ENCODE peak calls at places on chromosome 10, in eight cellular contexts. One of them, this sample, is unnamed.
A peak's percentile ranks its signal among the peaks of the same experiment; 100 is the strongest.

GRCh38 chr10:87861953-87862643 is 1.2 kb downstream of the KLLN start:
- DNase-seq in HS-5: peak; percentile 92
- DNase-seq in left cardiac atrium: peak; percentile 97
- DNase-seq in nucleus accumbens: peak; percentile 91
- DNase-seq in iPS-NIHi11: peak; percentile 93
- DNase-seq in posterior vena cava: peak; percentile 99
- DNase-seq in GM03348: peak; percentile 94
- DNase-seq in activated T-helper 2 cell treated with anti-CD3 and anti-CD28 coated beads, Interferon-gamma antibody, Interleukin-2, Interleukin-4, amounts not matched to agents 10 μg/mL and 5 μg/mL and 100 μg/mL, durations not matched to agents 14 hours and 24 hours and 36 hours: peak; percentile 93
- DNase-seq in this sample: peak; percentile 98

GRCh38 chr10:104327745-104328635 is 10.3 kb downstream of the ITPRIP start:
- DNase-seq in HS-5: peak; percentile 68
- DNase-seq in left cardiac atrium: peak; percentile 71
- DNase-seq in nucleus accumbens: no peak
- DNase-seq in iPS-NIHi11: peak; percentile 49
- DNase-seq in posterior vena cava: no peak
- DNase-seq in GM03348: peak; percentile 77
- DNase-seq in activated T-helper 2 cell treated with anti-CD3 and anti-CD28 coated beads, Interferon-gamma antibody, Interleukin-2, Interleukin-4, amounts not matched to agents 10 μg/mL and 5 μg/mL and 100 μg/mL, durations not matched to agents 14 hours and 24 hours and 36 hours: no peak
- DNase-seq in this sample: peak; percentile 35

GRCh38 chr10:128307819-128308218 is 181.6 kb upstream of the MKI67 start:
- DNase-seq in HS-5: no peak
- DNase-seq in left cardiac atrium: no peak
- DNase-seq in nucleus accumbens: no peak
- DNase-seq in iPS-NIHi11: no peak
- DNase-seq in posterior vena cava: no peak
- DNase-seq in GM03348: no peak
- DNase-seq in activated T-helper 2 cell treated with anti-CD3 and anti-CD28 coated beads, Interferon-gamma antibody, Interleukin-2, Interleukin-4, amounts not matched to agents 10 μg/mL and 5 μg/mL and 100 μg/mL, durations not matched to agents 14 hours and 24 hours and 36 hours: no peak
- DNase-seq in this sample: no peak

GRCh38 chr10:75972494-75973276 is 541.3 kb downstream of the LRMDA start:
- DNase-seq in HS-5: no peak
- DNase-seq in left cardiac atrium: no peak
- DNase-seq in nucleus accumbens: no peak
- DNase-seq in iPS-NIHi11: no peak
- DNase-seq in posterior vena cava: no peak
- DNase-seq in GM03348: no peak
- DNase-seq in activated T-helper 2 cell treated with anti-CD3 and anti-CD28 coated beads, Interferon-gamma antibody, Interleukin-2, Interleukin-4, amounts not matched to agents 10 μg/mL and 5 μg/mL and 100 μg/mL, durations not matched to agents 14 hours and 24 hours and 36 hours: no peak
- DNase-seq in this sample: no peak

GRCh38 chr10:103669243-103669929 is 175.9 kb downstream of the NEURL1 start:
- DNase-seq in HS-5: no peak
- DNase-seq in left cardiac atrium: no peak
- DNase-seq in nucleus accumbens: no peak
- DNase-seq in iPS-NIHi11: no peak
- DNase-seq in posterior vena cava: no peak
- DNase-seq in GM03348: no peak
- DNase-seq in activated T-helper 2 cell treated with anti-CD3 and anti-CD28 coated beads, Interferon-gamma antibody, Interleukin-2, Interleukin-4, amounts not matched to agents 10 μg/mL and 5 μg/mL and 100 μg/mL, durations not matched to agents 14 hours and 24 hours and 36 hours: no peak
- DNase-seq in this sample: no peak

GRCh38 chr10:80502621-80503583 is 34.8 kb upstream of the SH2D4B start:
- DNase-seq in HS-5: no peak
- DNase-seq in left cardiac atrium: no peak
- DNase-seq in nucleus accumbens: no peak
- DNase-seq in iPS-NIHi11: no peak
- DNase-seq in posterior vena cava: no peak
- DNase-seq in GM03348: no peak
- DNase-seq in activated T-helper 2 cell treated with anti-CD3 and anti-CD28 coated beads, Interferon-gamma antibody, Interleukin-2, Interleukin-4, amounts not matched to agents 10 μg/mL and 5 μg/mL and 100 μg/mL, durations not matched to agents 14 hours and 24 hours and 36 hours: no peak
- DNase-seq in this sample: no peak

GRCh38 chr10:109405338-109405737 is 518.0 kb downstream of the XPNPEP1 start:
- DNase-seq in HS-5: no peak
- DNase-seq in left cardiac atrium: no peak
- DNase-seq in nucleus accumbens: no peak
- DNase-seq in iPS-NIHi11: no peak
- DNase-seq in posterior vena cava: no peak
- DNase-seq in GM03348: no peak
- DNase-seq in activated T-helper 2 cell treated with anti-CD3 and anti-CD28 coated beads, Interferon-gamma antibody, Interleukin-2, Interleukin-4, amounts not matched to agents 10 μg/mL and 5 μg/mL and 100 μg/mL, durations not matched to agents 14 hours and 24 hours and 36 hours: no peak
- DNase-seq in this sample: no peak

GRCh38 chr10:104025524-104025923 is 58.6 kb downstream of the SLK start:
- DNase-seq in HS-5: no peak
- DNase-seq in left cardiac atrium: no peak
- DNase-seq in nucleus accumbens: no peak
- DNase-seq in iPS-NIHi11: no peak
- DNase-seq in posterior vena cava: no peak
- DNase-seq in GM03348: no peak
- DNase-seq in activated T-helper 2 cell treated with anti-CD3 and anti-CD28 coated beads, Interferon-gamma antibody, Interleukin-2, Interleukin-4, amounts not matched to agents 10 μg/mL and 5 μg/mL and 100 μg/mL, durations not matched to agents 14 hours and 24 hours and 36 hours: no peak
- DNase-seq in this sample: no peak

GRCh38 chr10:49296382-49296781 is 2.6 kb upstream of the C10orf71 start:
- DNase-seq in HS-5: no peak
- DNase-seq in left cardiac atrium: no peak
- DNase-seq in nucleus accumbens: no peak
- DNase-seq in iPS-NIHi11: no peak
- DNase-seq in posterior vena cava: no peak
- DNase-seq in GM03348: no peak
- DNase-seq in activated T-helper 2 cell treated with anti-CD3 and anti-CD28 coated beads, Interferon-gamma antibody, Interleukin-2, Interleukin-4, amounts not matched to agents 10 μg/mL and 5 μg/mL and 100 μg/mL, durations not matched to agents 14 hours and 24 hours and 36 hours: no peak
- DNase-seq in this sample: no peak

GRCh38 chr10:79202188-79203013 is 133.6 kb downstream of the ZMIZ1 start:
- DNase-seq in HS-5: no peak
- DNase-seq in left cardiac atrium: peak; percentile 59
- DNase-seq in nucleus accumbens: no peak
- DNase-seq in iPS-NIHi11: peak; percentile 70
- DNase-seq in posterior vena cava: no peak
- DNase-seq in GM03348: peak; percentile 58
- DNase-seq in activated T-helper 2 cell treated with anti-CD3 and anti-CD28 coated beads, Interferon-gamma antibody, Interleukin-2, Interleukin-4, amounts not matched to agents 10 μg/mL and 5 μg/mL and 100 μg/mL, durations not matched to agents 14 hours and 24 hours and 36 hours: peak; percentile 18
- DNase-seq in this sample: no peak

GRCh38 chr10:1295756-1296480 is 239.7 kb downstream of the WDR37 start:
- DNase-seq in HS-5: no peak
- DNase-seq in left cardiac atrium: no peak
- DNase-seq in nucleus accumbens: no peak
- DNase-seq in iPS-NIHi11: no peak
- DNase-seq in posterior vena cava: no peak
- DNase-seq in GM03348: no peak
- DNase-seq in activated T-helper 2 cell treated with anti-CD3 and anti-CD28 coated beads, Interferon-gamma antibody, Interleukin-2, Interleukin-4, amounts not matched to agents 10 μg/mL and 5 μg/mL and 100 μg/mL, durations not matched to agents 14 hours and 24 hours and 36 hours: no peak
- DNase-seq in this sample: no peak

GRCh38 chr10:13813540-13813939 is 226.8 kb downstream of the PRPF18 start:
- DNase-seq in HS-5: no peak
- DNase-seq in left cardiac atrium: no peak
- DNase-seq in nucleus accumbens: no peak
- DNase-seq in iPS-NIHi11: no peak
- DNase-seq in posterior vena cava: no peak
- DNase-seq in GM03348: no peak
- DNase-seq in activated T-helper 2 cell treated with anti-CD3 and anti-CD28 coated beads, Interferon-gamma antibody, Interleukin-2, Interleukin-4, amounts not matched to agents 10 μg/mL and 5 μg/mL and 100 μg/mL, durations not matched to agents 14 hours and 24 hours and 36 hours: no peak
- DNase-seq in this sample: no peak

GRCh38 chr10:33484787-33485186 is 150.3 kb upstream of the NRP1 start:
- DNase-seq in HS-5: no peak
- DNase-seq in left cardiac atrium: no peak
- DNase-seq in nucleus accumbens: no peak
- DNase-seq in iPS-NIHi11: no peak
- DNase-seq in posterior vena cava: no peak
- DNase-seq in GM03348: peak; percentile 53
- DNase-seq in activated T-helper 2 cell treated with anti-CD3 and anti-CD28 coated beads, Interferon-gamma antibody, Interleukin-2, Interleukin-4, amounts not matched to agents 10 μg/mL and 5 μg/mL and 100 μg/mL, durations not matched to agents 14 hours and 24 hours and 36 hours: no peak
- DNase-seq in this sample: no peak

GRCh38 chr10:99085358-99085757 is 150.3 kb downstream of the HPSE2 start:
- DNase-seq in HS-5: no peak
- DNase-seq in left cardiac atrium: no peak
- DNase-seq in nucleus accumbens: no peak
- DNase-seq in iPS-NIHi11: no peak
- DNase-seq in posterior vena cava: no peak
- DNase-seq in GM03348: no peak
- DNase-seq in activated T-helper 2 cell treated with anti-CD3 and anti-CD28 coated beads, Interferon-gamma antibody, Interleukin-2, Interleukin-4, amounts not matched to agents 10 μg/mL and 5 μg/mL and 100 μg/mL, durations not matched to agents 14 hours and 24 hours and 36 hours: no peak
- DNase-seq in this sample: no peak

GRCh38 chr10:86857097-86857825 is 100.2 kb downstream of the MMRN2 start:
- DNase-seq in HS-5: peak; percentile 63
- DNase-seq in left cardiac atrium: no peak
- DNase-seq in nucleus accumbens: no peak
- DNase-seq in iPS-NIHi11: no peak
- DNase-seq in posterior vena cava: no peak
- DNase-seq in GM03348: peak; percentile 55
- DNase-seq in activated T-helper 2 cell treated with anti-CD3 and anti-CD28 coated beads, Interferon-gamma antibody, Interleukin-2, Interleukin-4, amounts not matched to agents 10 μg/mL and 5 μg/mL and 100 μg/mL, durations not matched to agents 14 hours and 24 hours and 36 hours: no peak
- DNase-seq in this sample: no peak

GRCh38 chr10:3066317-3066931 is 924 bp upstream of the PFKP start:
- DNase-seq in HS-5: no peak
- DNase-seq in left cardiac atrium: no peak
- DNase-seq in nucleus accumbens: no peak
- DNase-seq in iPS-NIHi11: peak; percentile 43
- DNase-seq in posterior vena cava: no peak
- DNase-seq in GM03348: no peak
- DNase-seq in activated T-helper 2 cell treated with anti-CD3 and anti-CD28 coated beads, Interferon-gamma antibody, Interleukin-2, Interleukin-4, amounts not matched to agents 10 μg/mL and 5 μg/mL and 100 μg/mL, durations not matched to agents 14 hours and 24 hours and 36 hours: no peak
- DNase-seq in this sample: no peak

GRCh38 chr10:117936136-117936535 is 110.6 kb downstream of the RAB11FIP2 start:
- DNase-seq in HS-5: no peak
- DNase-seq in left cardiac atrium: no peak
- DNase-seq in nucleus accumbens: no peak
- DNase-seq in iPS-NIHi11: no peak
- DNase-seq in posterior vena cava: no peak
- DNase-seq in GM03348: peak; percentile 64
- DNase-seq in activated T-helper 2 cell treated with anti-CD3 and anti-CD28 coated beads, Interferon-gamma antibody, Interleukin-2, Interleukin-4, amounts not matched to agents 10 μg/mL and 5 μg/mL and 100 μg/mL, durations not matched to agents 14 hours and 24 hours and 36 hours: no peak
- DNase-seq in this sample: no peak

GRCh38 chr10:56622335-56622973 is 261.4 kb upstream of the ZWINT start:
- DNase-seq in HS-5: no peak
- DNase-seq in left cardiac atrium: no peak
- DNase-seq in nucleus accumbens: no peak
- DNase-seq in iPS-NIHi11: no peak
- DNase-seq in posterior vena cava: no peak
- DNase-seq in GM03348: no peak
- DNase-seq in activated T-helper 2 cell treated with anti-CD3 and anti-CD28 coated beads, Interferon-gamma antibody, Interleukin-2, Interleukin-4, amounts not matched to agents 10 μg/mL and 5 μg/mL and 100 μg/mL, durations not matched to agents 14 hours and 24 hours and 36 hours: no peak
- DNase-seq in this sample: no peak

GRCh38 chr10:60572511-60573194 is 183.0 kb upstream of the ANK3 start:
- DNase-seq in HS-5: peak; percentile 10
- DNase-seq in left cardiac atrium: peak; percentile 28
- DNase-seq in nucleus accumbens: peak; percentile 8
- DNase-seq in iPS-NIHi11: peak; percentile 62
- DNase-seq in posterior vena cava: no peak
- DNase-seq in GM03348: peak; percentile 40
- DNase-seq in activated T-helper 2 cell treated with anti-CD3 and anti-CD28 coated beads, Interferon-gamma antibody, Interleukin-2, Interleukin-4, amounts not matched to agents 10 μg/mL and 5 μg/mL and 100 μg/mL, durations not matched to agents 14 hours and 24 hours and 36 hours: peak; percentile 14
- DNase-seq in this sample: peak; percentile 54

GRCh38 chr10:101032637-101033201 is 1.7 kb downstream of the SFXN3 start:
- DNase-seq in HS-5: peak; percentile 81
- DNase-seq in left cardiac atrium: peak; percentile 79
- DNase-seq in nucleus accumbens: peak; percentile 50
- DNase-seq in iPS-NIHi11: peak; percentile 40
- DNase-seq in posterior vena cava: peak; percentile 88
- DNase-seq in GM03348: peak; percentile 88
- DNase-seq in activated T-helper 2 cell treated with anti-CD3 and anti-CD28 coated beads, Interferon-gamma antibody, Interleukin-2, Interleukin-4, amounts not matched to agents 10 μg/mL and 5 μg/mL and 100 μg/mL, durations not matched to agents 14 hours and 24 hours and 36 hours: peak; percentile 47
- DNase-seq in this sample: peak; percentile 42

GRCh38 chr10:131031346-131031745 is 280.2 kb downstream of the TCERG1L start:
- DNase-seq in HS-5: no peak
- DNase-seq in left cardiac atrium: no peak
- DNase-seq in nucleus accumbens: no peak
- DNase-seq in iPS-NIHi11: no peak
- DNase-seq in posterior vena cava: no peak
- DNase-seq in GM03348: no peak
- DNase-seq in activated T-helper 2 cell treated with anti-CD3 and anti-CD28 coated beads, Interferon-gamma antibody, Interleukin-2, Interleukin-4, amounts not matched to agents 10 μg/mL and 5 μg/mL and 100 μg/mL, durations not matched to agents 14 hours and 24 hours and 36 hours: no peak
- DNase-seq in this sample: no peak

GRCh38 chr10:77011823-77012566 is 625.6 kb downstream of the KCNMA1 start:
- DNase-seq in HS-5: no peak
- DNase-seq in left cardiac atrium: no peak
- DNase-seq in nucleus accumbens: no peak
- DNase-seq in iPS-NIHi11: no peak
- DNase-seq in posterior vena cava: no peak
- DNase-seq in GM03348: peak; percentile 57
- DNase-seq in activated T-helper 2 cell treated with anti-CD3 and anti-CD28 coated beads, Interferon-gamma antibody, Interleukin-2, Interleukin-4, amounts not matched to agents 10 μg/mL and 5 μg/mL and 100 μg/mL, durations not matched to agents 14 hours and 24 hours and 36 hours: no peak
- DNase-seq in this sample: no peak

GRCh38 chr10:120426306-120426705 is 30.7 kb upstream of the PLPP4 start:
- DNase-seq in HS-5: no peak
- DNase-seq in left cardiac atrium: no peak
- DNase-seq in nucleus accumbens: no peak
- DNase-seq in iPS-NIHi11: no peak
- DNase-seq in posterior vena cava: no peak
- DNase-seq in GM03348: peak; percentile 43
- DNase-seq in activated T-helper 2 cell treated with anti-CD3 and anti-CD28 coated beads, Interferon-gamma antibody, Interleukin-2, Interleukin-4, amounts not matched to agents 10 μg/mL and 5 μg/mL and 100 μg/mL, durations not matched to agents 14 hours and 24 hours and 36 hours: no peak
- DNase-seq in this sample: no peak

GRCh38 chr10:35641430-35642015 is 573 bp downstream of the FZD8 start:
- DNase-seq in HS-5: no peak
- DNase-seq in left cardiac atrium: no peak
- DNase-seq in nucleus accumbens: no peak
- DNase-seq in iPS-NIHi11: peak; percentile 24
- DNase-seq in posterior vena cava: peak; percentile 82
- DNase-seq in GM03348: peak; percentile 65
- DNase-seq in activated T-helper 2 cell treated with anti-CD3 and anti-CD28 coated beads, Interferon-gamma antibody, Interleukin-2, Interleukin-4, amounts not matched to agents 10 μg/mL and 5 μg/mL and 100 μg/mL, durations not matched to agents 14 hours and 24 hours and 36 hours: no peak
- DNase-seq in this sample: no peak

GRCh38 chr10:1166828-1167275 is 110.7 kb downstream of the WDR37 start:
- DNase-seq in HS-5: no peak
- DNase-seq in left cardiac atrium: no peak
- DNase-seq in nucleus accumbens: no peak
- DNase-seq in iPS-NIHi11: no peak
- DNase-seq in posterior vena cava: peak; percentile 63
- DNase-seq in GM03348: no peak
- DNase-seq in activated T-helper 2 cell treated with anti-CD3 and anti-CD28 coated beads, Interferon-gamma antibody, Interleukin-2, Interleukin-4, amounts not matched to agents 10 μg/mL and 5 μg/mL and 100 μg/mL, durations not matched to agents 14 hours and 24 hours and 36 hours: no peak
- DNase-seq in this sample: peak; percentile 31

GRCh38 chr10:69004821-69005220 is 16.2 kb downstream of the KIFBP start:
- DNase-seq in HS-5: no peak
- DNase-seq in left cardiac atrium: no peak
- DNase-seq in nucleus accumbens: no peak
- DNase-seq in iPS-NIHi11: no peak
- DNase-seq in posterior vena cava: no peak
- DNase-seq in GM03348: peak; percentile 56
- DNase-seq in activated T-helper 2 cell treated with anti-CD3 and anti-CD28 coated beads, Interferon-gamma antibody, Interleukin-2, Interleukin-4, amounts not matched to agents 10 μg/mL and 5 μg/mL and 100 μg/mL, durations not matched to agents 14 hours and 24 hours and 36 hours: no peak
- DNase-seq in this sample: no peak

GRCh38 chr10:93417264-93417663 is 64.9 kb downstream of the MYOF start:
- DNase-seq in HS-5: no peak
- DNase-seq in left cardiac atrium: peak; percentile 58
- DNase-seq in nucleus accumbens: no peak
- DNase-seq in iPS-NIHi11: no peak
- DNase-seq in posterior vena cava: peak; percentile 54
- DNase-seq in GM03348: no peak
- DNase-seq in activated T-helper 2 cell treated with anti-CD3 and anti-CD28 coated beads, Interferon-gamma antibody, Interleukin-2, Interleukin-4, amounts not matched to agents 10 μg/mL and 5 μg/mL and 100 μg/mL, durations not matched to agents 14 hours and 24 hours and 36 hours: no peak
- DNase-seq in this sample: no peak

GRCh38 chr10:113742466-113742865 is 9.0 kb upstream of the PLEKHS1 start:
- DNase-seq in HS-5: no peak
- DNase-seq in left cardiac atrium: no peak
- DNase-seq in nucleus accumbens: no peak
- DNase-seq in iPS-NIHi11: no peak
- DNase-seq in posterior vena cava: no peak
- DNase-seq in GM03348: no peak
- DNase-seq in activated T-helper 2 cell treated with anti-CD3 and anti-CD28 coated beads, Interferon-gamma antibody, Interleukin-2, Interleukin-4, amounts not matched to agents 10 μg/mL and 5 μg/mL and 100 μg/mL, durations not matched to agents 14 hours and 24 hours and 36 hours: no peak
- DNase-seq in this sample: no peak